ENCODE peak calls at places on chromosome 22, in four cellular contexts. K is stimulated activated CD4-positive, alpha-beta T cell treated with anti-CD3 and anti-CD28 coated beads, Interleukin-1b, Interleukin-23, amount 100 ng/mL, for 1 hour; T is neural crest cell; C is activated CD4-positive, alpha-beta memory T cell treated with anti-CD3 and anti-CD28 coated beads, Interleukin-2, amount 10 ng/mL, durations not matched to agents 7 days and 5 days. H is an unnamed sample.

GRCh38 chr22:21775061-21775460 is 39.5 kb upstream of the YPEL1 start:
- DNase-seq in K (no peak), T (no peak), C (no peak), H (no peak)

GRCh38 chr22:42769574-42770447 is 49.1 kb upstream of the A4GALT start:
- DNase-seq in K (no peak), T (no peak), C (no peak), H (no peak)

GRCh38 chr22:25950101-25950500 is 208.1 kb downstream of the MYO18B start:
- DNase-seq in K (no peak), T (no peak), C (no peak), H (peak; percentile 7)

GRCh38 chr22:50145741-50146439 is 24.6 kb upstream of the PANX2 start:
- DNase-seq in K (no peak), T (no peak), C (no peak), H (no peak)

GRCh38 chr22:40238425-40239344 is 61.0 kb downstream of the TNRC6B start:
- DNase-seq in K (no peak), T (no peak), C (peak; percentile 42), H (no peak)

GRCh38 chr22:35446365-35446764 is 46.4 kb downstream of the MCM5 start:
- DNase-seq in K (no peak), T (no peak), C (no peak), H (no peak)

GRCh38 chr22:43562843-43563242 is 151.0 kb downstream of the MPPED1 start:
- DNase-seq in K (no peak), T (no peak), C (no peak), H (no peak)

GRCh38 chr22:49627217-49628181 is 200.2 kb downstream of the BRD1 start:
- DNase-seq in K (no peak), T (no peak), C (no peak), H (no peak)

GRCh38 chr22:36003972-36004674 is 24.5 kb downstream of the RBFOX2 start:
- DNase-seq in K (no peak), T (no peak), C (no peak), H (no peak)

GRCh38 chr22:31122532-31123291 is at the start of gene INPP5J:
- DNase-seq in K (no peak), T (peak; percentile 41), C (no peak), H (no peak)

GRCh38 chr22:44729391-44730012 is 22.9 kb upstream of the ARHGAP8 start:
- DNase-seq in K (no peak), T (peak; percentile 63), C (no peak), H (peak; percentile 59)

GRCh38 chr22:48566741-48567140 is 1260.9 kb downstream of the BRD1 start:
- DNase-seq in K (no peak), T (no peak), C (no peak), H (no peak)

GRCh38 chr22:42949159-42949558 is 65.8 kb downstream of the PACSIN2 start:
- DNase-seq in K (no peak), T (no peak), C (no peak), H (no peak)

GRCh38 chr22:27966168-27967064 is 47.4 kb upstream of the PITPNB start:
- DNase-seq in K (no peak), T (no peak), C (no peak), H (no peak)

GRCh38 chr22:39524089-39524752 is 3.9 kb downstream of the ATF4 start:
- DNase-seq in K (no peak), T (no peak), C (no peak), H (peak; percentile 12)